ENCODE peak calls at places on chromosomes 13 and 19, in ten cellular contexts. U, D, W, Q, J, K, G, L, H and E are unnamed samples.

GRCh38 chr13:98239156-98240076 is 62.3 kb upstream of the RNF113B start:
- DNase-seq in U (no peak), L (peak), G (no peak), H (no peak), J (no peak), Q (no peak), K (no peak), D (no peak), W (no peak), E (no peak)

GRCh38 chr13:31835932-31836331 is 96.6 kb downstream of the RXFP2 start:
- DNase-seq in K (no peak), L (no peak), G (no peak), W (no peak), J (no peak), D (no peak), Q (no peak), U (no peak), H (no peak), E (peak)

GRCh38 chr13:30172593-30173300 is 134.6 kb downstream of the KATNAL1 start:
- DNase-seq in U (no peak), L (no peak), J (no peak), W (no peak), G (no peak), K (no peak), H (no peak), Q (no peak), D (no peak), E (no peak)

GRCh38 chr19:15177269-15178116 is 23.3 kb downstream of the NOTCH3 start:
- DNase-seq in D (peak), J (peak), U (peak), K (peak), H (peak), Q (peak), L (peak), G (peak), W (peak), E (peak)

GRCh38 chr13:80945328-80945727 is 604.4 kb upstream of the SPRY2 start:
- DNase-seq in D (no peak), J (no peak), K (no peak), G (no peak), Q (no peak), H (no peak), U (no peak), L (peak), W (no peak), E (no peak)

GRCh38 chr19:21202865-21203494 is 61.1 kb downstream of the ZNF431 start:
- DNase-seq in J (peak), L (peak), U (no peak), W (no peak), G (no peak), K (no peak), Q (peak), D (peak), H (no peak), E (no peak)

GRCh38 chr19:33497778-33498175 is 23.8 kb downstream of the PEPD start:
- DNase-seq in H (no peak), L (no peak), J (no peak), G (no peak), D (no peak), Q (no peak), U (no peak), W (no peak), K (peak), E (no peak)

GRCh38 chr19:29630661-29631060 is 24.6 kb downstream of the POP4 start:
- DNase-seq in W (no peak), G (no peak), D (no peak), J (no peak), L (no peak), Q (no peak), U (no peak), H (no peak), K (no peak), E (no peak)

GRCh38 chr13:25659091-25659502 is 287.3 kb downstream of the ATP8A2 start:
- DNase-seq in K (no peak), H (no peak), G (no peak), Q (no peak), L (peak), W (no peak), D (no peak), J (no peak), U (no peak), E (no peak)

GRCh38 chr19:16782719-16783118 is 46.5 kb upstream of the SIN3B start:
- DNase-seq in U (no peak), L (no peak), Q (no peak), H (no peak), W (no peak), J (no peak), K (peak), G (no peak), D (no peak), E (no peak)

GRCh38 chr13:79525458-79525857 is 44.5 kb downstream of the NDFIP2 start:
- DNase-seq in K (no peak), Q (no peak), D (no peak), L (no peak), U (no peak), W (no peak), J (no peak), G (no peak), H (no peak), E (no peak)

DNA sequence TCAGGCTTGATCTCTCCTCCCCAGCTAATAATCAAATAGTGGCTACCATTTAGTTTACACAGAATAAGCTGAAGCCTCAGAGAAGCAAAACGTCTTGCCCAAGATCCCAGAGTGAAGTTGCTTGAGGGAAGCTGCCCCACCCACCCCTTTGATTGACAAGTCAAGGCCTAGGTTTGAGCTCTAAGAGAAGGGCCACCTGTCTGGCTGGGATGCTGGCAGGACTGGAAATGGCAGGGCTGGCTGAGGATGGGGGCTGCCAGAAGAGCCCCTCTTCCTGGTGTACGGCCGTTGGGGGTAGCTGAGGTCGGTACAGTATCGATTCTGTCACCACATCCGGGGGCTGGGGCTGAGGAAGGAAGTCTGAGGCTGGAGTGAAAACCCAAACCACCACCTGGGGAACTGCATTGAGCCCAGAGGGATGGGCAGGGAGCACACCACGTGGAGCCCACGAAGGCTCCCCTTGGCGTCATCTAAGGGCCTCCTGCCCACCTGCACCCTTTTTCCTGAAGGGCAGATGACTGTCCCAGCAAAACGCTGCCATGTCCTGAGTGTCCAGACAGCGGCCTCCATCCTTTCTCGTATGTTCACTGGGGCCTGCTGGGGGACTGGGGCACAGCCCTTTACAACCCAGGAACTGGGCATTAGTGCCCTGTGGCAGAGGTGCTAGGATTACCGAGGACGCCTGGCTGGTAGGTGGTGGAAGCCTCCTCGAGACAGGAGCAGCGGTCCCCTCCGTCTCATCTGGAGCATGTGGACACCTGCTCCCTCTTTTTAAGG is 1.4 kb upstream of the PRKD2 start:
- DNase-seq in H (peak), U (no peak), G (peak), Q (peak), K (no peak), W (no peak), D (peak), J (peak), L (peak), E (no peak)
- H3K4me3 ChIP-seq in H (peak), U (peak), G (no peak), Q (peak), K (peak), W (no peak), D (peak), J (peak), L (no peak), E (no peak)

DNA sequence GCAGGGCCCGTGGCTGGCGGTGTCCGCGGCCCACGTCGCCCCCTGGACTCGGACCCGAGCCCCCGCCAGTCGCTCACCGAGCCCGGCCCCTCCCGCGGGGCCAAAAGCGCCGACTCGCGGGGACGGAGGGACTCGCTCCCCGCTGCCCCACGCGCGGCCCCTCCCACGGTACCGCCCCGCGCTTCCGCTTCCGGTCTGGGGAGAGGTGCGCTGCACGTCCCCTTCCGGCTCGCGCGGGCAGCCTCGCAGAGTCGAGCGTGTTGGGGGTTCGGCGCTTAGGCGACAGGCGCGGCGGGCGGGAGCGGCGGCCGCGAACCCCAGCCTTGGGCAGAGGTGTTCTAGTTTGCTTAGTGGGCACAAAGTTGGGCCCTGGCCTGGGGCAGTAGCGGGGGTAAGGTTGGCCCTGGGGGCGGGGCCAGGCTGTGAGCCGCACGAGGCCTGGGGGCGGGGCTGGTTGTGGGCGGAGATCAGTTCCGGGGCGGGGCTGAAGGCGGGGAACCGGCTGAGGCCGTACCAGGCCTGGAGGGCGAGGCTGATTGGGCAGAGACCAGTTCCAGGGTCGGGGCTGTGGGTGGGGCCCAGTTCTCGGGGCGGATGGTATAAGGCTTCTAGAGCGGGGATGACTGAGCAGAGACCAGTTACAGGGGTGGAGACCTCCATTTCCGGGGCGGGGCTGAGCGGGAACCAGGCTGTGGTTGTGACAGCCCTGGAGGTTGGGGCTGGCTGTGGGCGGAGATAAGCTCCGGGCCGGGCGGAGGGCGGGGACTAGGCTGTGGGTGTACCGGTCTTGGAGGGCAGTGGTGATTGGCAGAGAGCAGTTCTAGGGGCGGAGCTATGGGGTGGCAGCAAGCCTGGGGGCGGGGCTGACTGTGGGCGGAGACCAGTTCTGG is at the start of the genes MBD3L1 and ZNF558:
- DNase-seq in W (peak), K (peak), J (peak), D (peak), Q (peak), U (peak), G (peak), L (peak), H (peak), E (peak)
- TF ChIP-seq CTCF in W (peak), K (no peak), J (peak), D (peak), Q (peak), U (peak), G (peak), L (peak), H (peak), E (no peak)

GRCh38 chr13:114130708-114131580 is 1.5 kb downstream of the RASA3 start:
- DNase-seq in J (no peak), W (peak), Q (peak), K (peak), G (peak), L (peak), H (peak), U (peak), D (peak), E (peak)

GRCh38 chr13:114128348-114128623 is 4.1 kb downstream of the RASA3 start:
- DNase-seq in L (no peak), Q (no peak), J (no peak), D (no peak), H (no peak), W (no peak), K (peak), G (no peak), U (no peak), E (no peak)

GRCh38 chr13:114128624-114129522 is 3.5 kb downstream of the RASA3 start:
- DNase-seq in U (peak), H (peak), Q (peak), J (peak), W (peak), K (peak), L (no peak), D (peak), G (peak), E (peak)

GRCh38 chr13:114130131-114130707 is 2.2 kb downstream of the RASA3 start:
- DNase-seq in Q (peak), H (no peak), L (no peak), U (peak), K (peak), J (no peak), D (no peak), W (no peak), G (no peak), E (no peak)

GRCh38 chr13:114129649-114130062 is 2.8 kb downstream of the RASA3 start:
- DNase-seq in U (peak), G (no peak), H (no peak), Q (peak), K (peak), J (no peak), D (no peak), W (no peak), L (no peak), E (no peak)
- H3K4me3 ChIP-seq in U (no peak), G (no peak), H (peak), Q (peak), K (no peak), J (peak), D (no peak), W (peak), L (no peak), E (peak)

GRCh38 chr13:70310720-70311119 is 202.5 kb upstream of the KLHL1 start:
- DNase-seq in Q (peak), G (peak), H (no peak), U (no peak), J (peak), L (peak), W (no peak), D (no peak), K (no peak), E (peak)
- TF ChIP-seq CTCF in Q (peak), G (peak), H (peak), U (no peak), J (peak), L (peak), W (no peak), D (no peak), K (peak), E (peak)

DNA sequence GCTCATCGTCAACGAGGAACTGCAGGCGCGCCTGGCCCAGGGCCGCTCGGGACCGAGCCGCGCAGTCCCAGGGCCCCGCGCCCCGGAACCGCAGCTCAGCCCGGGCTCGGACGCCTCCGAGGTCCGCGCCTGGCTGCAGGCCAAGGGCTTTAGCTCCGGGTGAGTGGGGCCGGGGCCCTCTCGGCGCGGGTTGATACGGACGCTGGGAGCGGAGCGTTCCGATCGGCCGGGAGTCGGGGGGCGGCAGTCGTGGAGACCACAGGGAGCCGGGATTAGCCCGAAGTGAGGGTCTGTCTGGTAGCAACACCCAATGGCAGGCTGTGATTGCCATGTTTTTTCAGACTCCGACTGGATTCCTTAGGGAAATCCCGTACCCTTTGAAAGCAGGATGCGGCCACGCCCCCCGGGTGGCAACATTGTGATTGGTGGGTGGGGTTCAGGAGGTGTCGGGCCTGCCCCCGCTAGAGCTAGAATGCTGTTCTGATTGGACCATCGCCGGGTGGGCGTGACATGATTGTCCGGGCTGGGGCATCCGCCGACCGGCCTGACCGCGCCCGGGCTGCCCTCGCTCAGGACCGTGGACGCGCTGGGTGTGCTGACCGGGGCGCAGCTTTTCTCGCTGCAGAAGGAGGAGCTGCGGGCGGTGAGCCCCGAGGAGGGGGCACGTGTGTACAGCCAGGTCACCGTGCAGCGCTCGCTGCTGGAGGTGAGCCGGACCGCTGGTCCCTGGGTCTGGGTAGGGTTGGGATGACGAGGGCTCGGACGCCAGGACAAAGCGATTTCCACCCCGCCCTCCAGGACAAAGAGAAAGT is 11.3 kb downstream of the EPS8L1 start:
- DNase-seq in L (peak), H (no peak), U (peak), K (peak), W (peak), J (no peak), G (peak), Q (peak), D (peak), E (peak)
- H3K4me3 ChIP-seq in L (peak), H (no peak), U (peak), K (peak), W (peak), J (no peak), G (no peak), Q (no peak), D (peak), E (peak)

DNA sequence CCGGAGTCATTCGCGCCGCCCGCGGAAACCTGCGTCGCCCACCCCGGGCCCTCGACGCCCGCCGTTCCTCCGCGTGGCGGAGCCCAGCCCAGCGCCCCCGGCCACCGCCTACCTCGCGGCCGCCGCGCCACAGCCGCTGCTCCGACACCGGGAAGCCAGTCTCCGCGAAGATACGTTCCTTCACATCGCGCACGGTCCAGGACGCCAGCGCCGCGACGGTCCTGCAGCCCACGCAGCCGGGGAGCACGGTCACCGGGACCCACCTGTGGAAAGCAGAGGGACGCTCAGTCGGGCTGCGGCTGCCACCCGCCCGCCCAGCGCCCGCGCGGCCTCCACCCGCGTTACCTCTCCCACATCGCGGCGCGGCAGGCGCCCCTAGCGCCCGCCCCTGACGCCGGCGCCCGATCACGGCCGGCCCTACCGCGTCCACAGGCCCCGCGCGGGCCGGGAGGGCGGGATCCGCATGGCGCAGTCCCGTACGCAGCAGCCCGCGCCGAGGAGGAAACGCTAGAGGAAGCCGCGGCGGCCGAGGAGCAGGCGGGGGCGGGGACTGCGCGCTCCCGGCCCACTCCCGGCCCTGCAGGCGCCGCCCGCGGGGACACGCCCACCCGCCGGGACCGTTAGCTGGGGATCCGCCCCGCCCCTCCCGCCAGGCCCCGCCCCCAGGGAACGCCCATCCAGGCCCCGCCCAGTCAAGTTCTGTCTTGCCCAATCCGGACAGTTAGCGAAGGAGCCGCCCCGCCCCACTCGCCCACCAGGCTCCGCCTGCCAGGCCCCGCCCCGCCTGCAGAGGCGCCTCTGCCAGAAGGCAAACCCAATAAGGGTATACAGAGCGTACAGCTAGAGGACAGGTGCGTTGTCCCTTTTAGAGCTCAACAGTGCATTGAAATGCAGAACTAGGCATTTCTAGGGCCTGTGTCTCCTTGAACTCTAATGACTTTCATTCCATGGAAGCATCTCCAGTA is 58.2 kb downstream of the SACS start:
- DNase-seq in G (peak), J (peak), U (peak), Q (peak), H (peak), W (peak), K (peak), D (peak), L (peak), E (peak)
- TF ChIP-seq CTCF in G (no peak), J (peak), U (no peak), Q (peak), H (no peak), W (peak), K (no peak), D (no peak), L (peak), E (no peak)

DNA sequence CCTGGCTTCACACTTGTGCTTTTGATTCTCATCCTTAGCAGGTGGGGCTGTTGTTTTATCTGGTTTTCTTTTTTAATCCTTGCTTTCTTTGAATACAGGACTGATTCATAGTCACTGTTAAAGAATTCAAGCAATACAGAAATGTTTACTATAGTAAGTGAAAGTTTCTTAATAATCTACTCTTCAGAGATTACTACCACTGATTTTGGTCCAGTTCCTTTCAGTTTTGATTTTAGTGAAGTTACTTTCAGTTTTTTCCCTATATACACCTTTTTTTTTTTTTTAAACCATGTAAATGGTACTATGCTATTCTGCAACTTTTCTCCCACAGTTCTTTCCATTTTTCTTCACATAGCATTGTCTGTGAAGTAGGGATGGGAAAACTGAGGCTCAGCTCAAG is 53.6 kb downstream of the GATAD2A start:
- DNase-seq in L (no peak), D (no peak), H (no peak), U (no peak), Q (peak), G (no peak), W (no peak), K (no peak), J (no peak), E (no peak)
- H3K4me3 ChIP-seq in L (no peak), D (no peak), H (no peak), U (no peak), Q (peak), G (no peak), W (no peak), K (no peak), J (peak), E (no peak)

DNA sequence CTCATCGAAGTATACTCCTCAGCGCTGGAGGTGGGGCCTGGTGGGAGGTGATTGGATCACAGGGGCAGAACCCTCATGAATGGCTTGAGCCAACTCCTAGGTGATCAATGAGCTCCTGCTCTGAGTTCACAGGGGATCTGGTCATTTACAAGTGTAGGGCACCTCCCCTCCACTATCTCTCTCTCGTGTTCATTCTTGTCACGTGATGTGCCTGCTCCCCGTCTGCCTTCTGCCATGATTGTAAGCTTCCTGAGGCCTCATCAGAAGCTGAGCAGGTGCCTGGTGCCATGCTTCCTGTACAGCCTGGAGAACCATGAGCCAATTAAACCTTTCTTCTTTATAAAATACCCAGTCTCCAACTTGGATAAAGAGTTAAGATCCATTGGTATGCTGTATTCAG is 61.4 kb downstream of the NALCN start:
- DNase-seq in L (no peak), Q (no peak), U (no peak), W (no peak), K (no peak), H (no peak), G (no peak), D (no peak), J (no peak), E (no peak)
- TF ChIP-seq CTCF in L (no peak), Q (no peak), U (no peak), W (no peak), K (no peak), H (no peak), G (no peak), D (no peak), J (no peak), E (no peak)